ENCODE peak calls at places on chromosome 9, in nine cellular contexts. G is uterus, L is sigmoid colon, V is GM12878, M is heart right ventricle, N is spleen, K is neural progenitor cell, D is lower lobe of right lung, U is A673. T is an unnamed sample.

GRCh38 chr9:85716031-85716877 is 25.5 kb downstream of the AGTPBP1 start:
- DNase-seq in D (no peak), G (no peak), K (no peak), L (no peak), M (no peak), N (no peak), U (no peak), V (peak; percentile 48), T (no peak)

GRCh38 chr9:133726401-133727276 is 11.5 kb downstream of the SARDH start:
- DNase-seq in K (peak; percentile 75), D (peak; percentile 52), U (peak; percentile 62), L (peak; percentile 74), M (peak; percentile 62), V (no peak), N (peak; percentile 63), G (peak; percentile 36), T (no peak)

GRCh38 chr9:14314424-14314928 is 535 bp upstream of the NFIB start:
- DNase-seq in M (peak; percentile 90), V (no peak), K (peak; percentile 39), D (peak; percentile 77), G (peak; percentile 92), L (peak; percentile 95), U (peak; percentile 86), N (no peak), T (peak; percentile 84)

GRCh38 chr9:92293452-92294296 is at the start of gene IARS1:
- DNase-seq in G (peak; percentile 98), U (peak; percentile 99), V (peak; percentile 97), M (peak; percentile 98), L (peak; percentile 99), N (peak; percentile 98), D (peak; percentile 97), K (peak; percentile 97), T (peak; percentile 100)

GRCh38 chr9:125537442-125538091 is 169.4 kb downstream of the MAPKAP1 start:
- DNase-seq in D (no peak), V (no peak), G (no peak), N (no peak), U (no peak), K (no peak), M (no peak), L (no peak), T (no peak)

GRCh38 chr9:87498046-87498815 is 564 bp downstream of the DAPK1 start:
- DNase-seq in V (no peak), K (peak; percentile 83), N (peak; percentile 83), U (peak; percentile 72), G (peak; percentile 30), M (no peak), L (peak; percentile 78), D (peak; percentile 70), T (no peak)

GRCh38 chr9:2198956-2199635 is 183.9 kb downstream of the SMARCA2 start:
- DNase-seq in L (no peak), N (no peak), V (no peak), G (no peak), K (no peak), M (no peak), U (no peak), D (no peak), T (no peak)

GRCh38 chr9:5557606-5558587 is 47.6 kb downstream of the PDCD1LG2 start:
- DNase-seq in U (peak; percentile 28), N (no peak), K (peak; percentile 9), G (no peak), M (peak; percentile 11), D (peak; percentile 63), V (no peak), L (no peak), T (no peak)

GRCh38 chr9:77015291-77016048 is 4.0 kb upstream of the FOXB2 start:
- DNase-seq in N (no peak), D (no peak), G (no peak), V (no peak), K (peak; percentile 35), U (no peak), L (no peak), M (no peak), T (peak; percentile 18)

GRCh38 chr9:77013932-77014596 is 5.4 kb upstream of the FOXB2 start:
- DNase-seq in D (no peak), L (no peak), K (peak; percentile 29), N (no peak), U (no peak), M (no peak), V (no peak), G (no peak), T (peak; percentile 5)

GRCh38 chr9:77013186-77013931 is 6.1 kb upstream of the FOXB2 start:
- DNase-seq in N (no peak), U (no peak), V (no peak), L (no peak), G (no peak), M (no peak), D (no peak), K (peak; percentile 17), T (peak; percentile 46)

GRCh38 chr9:77016111-77016525 is 3.3 kb upstream of the FOXB2 start:
- DNase-seq in L (no peak), N (no peak), M (no peak), G (no peak), K (peak; percentile 71), U (no peak), D (no peak), V (no peak), T (peak; percentile 47)

DNA sequence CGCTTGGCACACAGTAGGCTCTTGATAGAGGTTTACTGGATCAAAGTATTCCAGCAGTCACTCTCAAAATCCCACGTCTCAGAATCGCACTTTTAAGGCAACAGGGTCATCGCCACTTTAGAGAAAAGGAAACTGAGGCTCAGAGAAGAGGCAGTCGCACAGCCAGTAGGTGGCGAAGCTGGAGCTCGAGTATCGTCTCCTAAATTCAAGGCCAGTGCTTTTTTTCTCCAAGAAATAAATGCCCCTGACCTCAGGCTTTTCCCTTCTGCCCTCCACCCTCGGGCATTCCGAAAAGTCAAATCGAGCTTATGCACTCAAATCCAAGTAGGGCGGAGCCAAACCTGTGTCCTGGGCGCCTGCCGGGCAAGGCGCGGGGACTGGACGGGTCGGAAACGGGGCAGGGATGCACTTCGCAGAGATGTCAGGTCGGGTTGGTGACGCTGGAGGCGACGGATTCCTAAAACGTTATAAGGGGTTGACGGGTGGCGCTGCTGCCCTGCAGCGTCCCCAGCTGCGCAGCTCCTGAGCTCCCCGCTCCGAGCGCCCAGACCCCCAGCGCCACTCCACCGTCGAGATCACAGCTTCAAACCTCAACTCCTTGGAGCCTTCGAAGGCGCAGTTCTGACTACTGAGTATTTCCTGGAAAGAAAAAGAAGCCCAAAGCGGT is 4.7 kb upstream of the FOXB2 start:
- DNase-seq in U (no peak), M (no peak), V (no peak), G (no peak), L (no peak), N (no peak), K (peak; percentile 57), D (no peak), T (peak; percentile 46)
- TF ChIP-seq CTCF in U (peak; percentile 43), M (no peak), V (no peak), G (no peak), L (no peak), N (no peak), K (peak; percentile 40), D (no peak), T (no peak)

GRCh38 chr9:20302229-20302628 is 320.1 kb downstream of the MLLT3 start:
- DNase-seq in L (no peak), G (no peak), U (no peak), M (no peak), K (no peak), N (no peak), V (no peak), D (no peak), T (no peak)

GRCh38 chr9:20307662-20308061 is 314.6 kb downstream of the MLLT3 start:
- DNase-seq in G (no peak), L (no peak), D (no peak), K (peak; percentile 49), V (no peak), U (no peak), N (no peak), M (no peak), T (no peak)

GRCh38 chr9:20303066-20303465 is 319.2 kb downstream of the MLLT3 start:
- DNase-seq in K (no peak), U (no peak), M (no peak), L (no peak), D (no peak), V (no peak), G (no peak), N (no peak), T (no peak)

GRCh38 chr9:20304001-20304400 is 318.3 kb downstream of the MLLT3 start:
- DNase-seq in V (no peak), U (no peak), N (no peak), G (no peak), D (no peak), L (no peak), M (no peak), K (no peak), T (no peak)

DNA sequence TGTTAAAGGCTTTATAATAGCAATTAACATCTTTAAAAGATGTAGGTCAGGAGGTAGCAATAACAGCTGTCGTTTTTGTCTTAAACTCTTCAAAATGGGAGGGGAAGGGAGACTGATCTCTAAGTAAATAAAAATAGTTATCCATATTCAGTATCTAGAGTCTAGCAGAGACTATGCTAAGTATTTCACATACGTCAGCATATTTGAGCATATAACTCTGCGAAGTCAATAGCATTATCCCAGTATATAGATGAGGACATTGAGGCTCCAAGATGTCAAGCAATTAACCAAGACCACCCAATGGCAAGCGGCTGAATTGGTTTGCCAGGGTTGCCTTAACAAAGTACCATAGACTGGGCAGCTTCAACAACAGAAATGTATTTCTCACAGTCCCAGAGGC is 316.8 kb downstream of the MLLT3 start:
- DNase-seq in L (no peak), V (no peak), M (no peak), G (no peak), U (no peak), N (no peak), D (no peak), K (no peak), T (no peak)
- H3K4me1 ChIP-seq in L (peaks cover 13% of the 10 kb centered on the region), V (no peaks in the 10 kb centered on the region), M (peaks cover 17% of the 10 kb centered on the region), G (no peaks in the 10 kb centered on the region), U (no peaks in the 10 kb centered on the region), N (no peaks in the 10 kb centered on the region), D (no peaks in the 10 kb centered on the region), K (peaks cover 36% of the 10 kb centered on the region), T (no peaks in the 10 kb centered on the region)

DNA sequence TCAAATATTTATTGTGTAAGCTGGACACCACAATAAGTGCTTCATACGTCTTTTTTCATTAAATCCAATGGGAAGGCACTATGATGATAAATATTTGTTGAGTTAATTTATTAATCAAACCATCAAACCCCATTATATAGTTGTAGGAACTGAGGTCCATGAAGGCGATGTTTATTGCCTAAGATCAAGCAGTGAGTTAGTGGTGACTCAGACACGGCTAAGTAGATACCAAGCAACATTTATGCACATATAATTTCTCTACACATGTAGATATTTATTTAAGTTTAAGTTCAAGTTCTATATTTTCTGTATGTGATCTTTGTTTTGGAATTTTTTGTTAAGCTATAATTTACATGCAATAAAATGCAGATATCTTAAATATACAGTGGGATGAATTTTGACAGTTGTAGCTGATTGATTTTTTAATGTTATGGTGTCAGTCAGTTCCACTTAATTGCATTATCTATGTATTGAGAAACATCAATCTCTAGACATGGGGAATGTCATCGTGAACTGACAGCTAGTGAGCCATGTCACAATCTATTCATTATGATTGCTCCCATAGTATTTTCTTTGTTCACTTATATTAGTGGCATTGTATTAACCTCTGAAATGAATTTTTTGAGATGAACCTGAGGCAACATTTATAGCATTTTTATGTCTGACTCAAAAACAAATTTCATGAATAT is 12.0 kb upstream of the GARNL3 start:
- DNase-seq in D (no peak), V (no peak), L (no peak), G (no peak), K (no peak), U (no peak), N (no peak), M (no peak), T (no peak)
- H3K4me3 ChIP-seq in D (no peak overlapping the region), V (no peak overlapping the region), L (no peak overlapping the region), G (no peak overlapping the region), K (no peak overlapping the region), U (no peak overlapping the region), N (no peak overlapping the region), M (no peak overlapping the region), T (no peak overlapping the region)

DNA sequence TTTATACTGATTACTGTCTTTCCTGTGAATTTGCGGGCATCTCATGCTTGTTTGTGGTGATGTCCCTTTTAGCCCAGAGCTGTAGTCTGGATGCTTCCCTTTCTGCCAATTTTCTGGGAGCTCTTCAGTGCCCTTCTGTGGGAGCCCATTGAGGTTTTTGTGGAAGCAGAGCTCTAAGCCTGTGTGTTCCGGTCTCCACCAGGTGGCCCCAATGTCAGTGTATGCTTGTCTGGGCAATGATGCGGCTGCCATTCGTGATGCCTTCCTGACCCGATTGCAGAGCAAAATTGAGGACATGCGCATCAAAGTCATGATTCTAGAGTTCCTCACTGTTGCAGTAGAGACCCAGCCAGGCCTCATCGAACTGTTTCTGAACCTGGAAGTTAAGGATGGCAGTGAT is 35.1 kb downstream of the SH3GLB2 start:
- DNase-seq in L (no peak), D (no peak), G (no peak), K (peak; percentile 22), N (no peak), V (no peak), U (no peak), M (no peak), T (no peak)
- TF ChIP-seq CTCF in L (no peak), D (no peak), G (no peak), K (peak; percentile 38), N (no peak), V (peak; percentile 12), U (peak; percentile 42), M (peak; percentile 15), T (peak; percentile 22)

T was measured in right atrium auricular region.